ENCODE peak calls at places on chromosomes 3 and 15, in eight cellular contexts. H is stomach, I is transverse colon, M is fibroblast of pulmonary artery, V is HL-60, Z is adrenal gland, P is colonic mucosa, D is AG10803. T is an unnamed sample.

GRCh38 chr3:178352300-178353021 is 183.8 kb upstream of the KCNMB2 start:
- DNase-seq in H (no peak), I (no peak), M (peak), V (no peak), Z (no peak), P (no peak), D (peak), T (peak)

GRCh38 chr3:72317491-72317890 is 530.8 kb downstream of the SHQ1 start:
- DNase-seq in H (peak), I (no peak), M (no peak), V (no peak), Z (no peak), P (no peak), D (peak), T (no peak)

GRCh38 chr3:72996121-72996472 is 514 bp upstream of the PPP4R2 start:
- DNase-seq in H (no peak), I (peak), M (no peak), V (no peak), Z (no peak), P (peak), D (no peak), T (no peak)

GRCh38 chr15:85312925-85313324 is 67.5 kb upstream of the AKAP13 start:
- DNase-seq in H (no peak), I (no peak), M (peak), V (no peak), Z (no peak), P (no peak), D (peak), T (no peak)

GRCh38 chr3:134249935-134250716 is 533 bp downstream of the RYK start:
- DNase-seq in H (peak), I (peak), M (peak), V (no peak), Z (peak), P (peak), D (peak), T (no peak)

GRCh38 chr3:121436641-121437040 is 109.1 kb downstream of the POLQ start:
- DNase-seq in H (no peak), I (no peak), M (no peak), V (no peak), Z (no peak), P (no peak), D (no peak), T (no peak)

GRCh38 chr15:26848498-26848897 is 18.4 kb upstream of the GABRA5 start:
- DNase-seq in H (no peak), I (no peak), M (no peak), V (no peak), Z (no peak), P (no peak), D (no peak), T (no peak)

GRCh38 chr3:113166719-113167492 is 44.5 kb upstream of the BOC start:
- DNase-seq in H (no peak), I (peak), M (peak), V (no peak), Z (no peak), P (no peak), D (peak), T (peak)

GRCh38 chr3:115760722-115761121 is 137.4 kb downstream of the GAP43 start:
- DNase-seq in H (no peak), I (no peak), M (no peak), V (no peak), Z (no peak), P (no peak), D (no peak), T (no peak)

GRCh38 chr15:98524838-98525540 is 123.3 kb upstream of the IGF1R start:
- DNase-seq in H (no peak), I (no peak), M (no peak), V (no peak), Z (no peak), P (no peak), D (no peak), T (no peak)

GRCh38 chr15:41780727-41781126 is 6.4 kb downstream of the MAPKBP1 start:
- DNase-seq in H (no peak), I (no peak), M (no peak), V (no peak), Z (no peak), P (no peak), D (no peak), T (no peak)

GRCh38 chr15:41778503-41778902 is 4.2 kb downstream of the MAPKBP1 start:
- DNase-seq in H (no peak), I (no peak), M (peak), V (no peak), Z (no peak), P (no peak), D (no peak), T (no peak)

GRCh38 chr15:41782486-41783271 is 8.4 kb downstream of the MAPKBP1 start:
- DNase-seq in H (no peak), I (no peak), M (no peak), V (no peak), Z (no peak), P (no peak), D (no peak), T (no peak)

GRCh38 chr15:41779662-41780157 is 5.4 kb downstream of the MAPKBP1 start:
- DNase-seq in H (no peak), I (no peak), M (no peak), V (no peak), Z (no peak), P (no peak), D (no peak), T (no peak)

GRCh38 chr15:41780266-41780665 is 6.0 kb downstream of the MAPKBP1 start:
- DNase-seq in H (no peak), I (no peak), M (no peak), V (no peak), Z (no peak), P (no peak), D (no peak), T (no peak)
- H3K4me3 ChIP-seq in H (no peak), I (no peak), M (no peak), V (no peak), Z (no peak), P (no peak), D (no peak), T (no peak)

GRCh38 chr3:54835701-54836100 is 92.2 kb downstream of the LRTM1 start:
- DNase-seq in H (no peak), I (no peak), M (no peak), V (no peak), Z (no peak), P (no peak), D (no peak), T (no peak)

GRCh38 chr3:54843352-54843751 is 84.5 kb downstream of the LRTM1 start:
- DNase-seq in H (no peak), I (no peak), M (no peak), V (no peak), Z (no peak), P (no peak), D (no peak), T (no peak)

GRCh38 chr3:54841461-54841860 is 86.4 kb downstream of the LRTM1 start:
- DNase-seq in H (no peak), I (no peak), M (no peak), V (no peak), Z (no peak), P (no peak), D (no peak), T (no peak)

GRCh38 chr3:54836876-54837275 is 91.0 kb downstream of the LRTM1 start:
- DNase-seq in H (no peak), I (no peak), M (no peak), V (no peak), Z (no peak), P (no peak), D (no peak), T (no peak)

GRCh38 chr3:54837964-54838363 is 89.9 kb downstream of the LRTM1 start:
- DNase-seq in H (no peak), I (no peak), M (peak), V (no peak), Z (no peak), P (no peak), D (peak), T (no peak)
- TF ChIP-seq CTCF in H (no peak), I (no peak), M (peak), V (no peak), Z (no peak), P (no peak), D (peak), T (peak)

DNA sequence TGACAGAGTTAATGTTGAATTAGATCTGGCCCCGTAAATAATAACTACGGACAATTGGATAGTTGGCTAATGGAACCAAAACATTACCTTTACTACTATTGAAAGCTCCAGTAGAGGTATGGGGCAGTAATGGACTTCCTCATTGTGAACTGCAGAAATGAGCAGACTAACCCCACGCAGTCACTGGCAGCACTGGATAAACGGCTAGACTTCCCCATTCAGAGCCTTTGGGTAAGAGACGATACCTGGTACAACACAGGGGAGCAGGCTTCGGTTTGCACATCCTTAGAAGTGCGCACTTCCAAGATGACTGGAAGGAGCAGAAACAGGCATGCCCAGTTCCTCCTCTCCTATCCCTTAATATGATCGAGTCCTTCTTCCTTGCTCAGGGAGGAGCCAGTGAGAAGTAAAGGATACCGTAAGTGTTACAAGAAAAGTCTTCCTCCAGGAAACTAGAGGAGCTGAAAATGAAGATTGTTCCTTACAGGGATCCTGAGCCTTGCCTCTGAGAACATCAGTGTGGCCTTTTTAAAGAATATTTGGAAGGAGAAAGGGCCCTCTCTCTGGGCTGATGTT is 100.5 kb upstream of the NECTIN3 start:
- DNase-seq in H (no peak), I (no peak), M (no peak), V (no peak), Z (no peak), P (no peak), D (no peak), T (no peak)
- H3K4me3 ChIP-seq in H (no peak), I (no peak), M (no peak), V (no peak), Z (no peak), P (no peak), D (no peak), T (no peak)

GRCh38 chr15:63895194-63895593 is 61.4 kb upstream of the HERC1 start:
- DNase-seq in H (no peak), I (no peak), M (no peak), V (no peak), Z (no peak), P (no peak), D (no peak), T (no peak)

GRCh38 chr15:63892794-63893441 is 59.2 kb upstream of the HERC1 start:
- DNase-seq in H (peak), I (peak), M (no peak), V (peak), Z (no peak), P (peak), D (no peak), T (no peak)

GRCh38 chr15:63895787-63896218 is 62.1 kb upstream of the HERC1 start:
- DNase-seq in H (no peak), I (no peak), M (no peak), V (no peak), Z (no peak), P (no peak), D (no peak), T (no peak)

GRCh38 chr15:63893866-63894661 is 60.3 kb upstream of the HERC1 start:
- DNase-seq in H (no peak), I (no peak), M (no peak), V (no peak), Z (no peak), P (no peak), D (no peak), T (no peak)

GRCh38 chr15:63894662-63894949 is 60.9 kb upstream of the HERC1 start:
- DNase-seq in H (no peak), I (no peak), M (no peak), V (no peak), Z (no peak), P (no peak), D (no peak), T (no peak)
- TF ChIP-seq CTCF in H (no peak), I (no peak), M (no peak), V (no peak), Z (no peak), P (no peak), D (no peak), T (no peak)

GRCh38 chr3:37941608-37942540 is 48.7 kb upstream of the VILL start:
- DNase-seq in H (no peak), I (peak), M (no peak), V (no peak), Z (no peak), P (no peak), D (no peak), T (no peak)
- H3K4me3 ChIP-seq in H (no peak), I (no peak), M (no peak), V (no peak), Z (no peak), P (no peak), D (no peak), T (no peak)

DNA sequence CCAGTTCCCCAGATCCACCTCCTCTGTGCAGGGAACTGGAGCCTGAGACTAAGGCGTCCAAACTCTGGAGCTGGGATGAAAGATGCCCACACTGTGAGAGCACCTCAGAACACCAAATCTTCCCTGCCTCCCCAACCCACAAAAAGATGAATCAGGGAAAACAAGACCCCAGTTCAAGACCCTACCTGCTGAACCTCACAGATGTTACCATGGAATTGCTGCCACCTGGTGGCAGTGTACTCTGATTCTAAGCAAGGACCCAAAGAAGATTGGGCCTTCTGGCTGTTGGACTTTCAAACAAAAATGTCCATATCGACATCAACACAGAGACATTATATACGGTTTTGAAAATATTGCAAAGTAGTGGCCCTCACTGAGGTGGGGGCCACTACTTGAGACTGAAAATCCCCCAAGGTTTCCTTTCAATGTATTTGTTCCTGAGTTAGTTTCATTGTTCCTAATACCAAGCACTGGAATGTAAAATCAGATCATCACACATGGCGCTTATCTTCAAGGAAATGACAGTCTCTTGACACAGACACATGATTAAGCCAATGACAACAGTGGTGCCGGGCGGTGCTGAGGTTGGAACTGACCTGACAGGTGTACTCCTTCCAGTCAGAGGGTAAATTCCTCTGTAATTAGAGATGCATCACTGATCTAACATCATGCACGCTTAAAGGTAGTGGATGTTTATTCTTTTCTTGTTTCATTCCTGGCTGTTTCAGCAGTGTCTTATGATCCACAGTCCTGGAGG is 67.6 kb downstream of the SLC6A11 start:
- DNase-seq in H (no peak), I (no peak), M (peak), V (no peak), Z (no peak), P (no peak), D (no peak), T (no peak)
- TF ChIP-seq CTCF in H (no peak), I (no peak), M (peak), V (peak), Z (peak), P (peak), D (peak), T (peak)

DNA sequence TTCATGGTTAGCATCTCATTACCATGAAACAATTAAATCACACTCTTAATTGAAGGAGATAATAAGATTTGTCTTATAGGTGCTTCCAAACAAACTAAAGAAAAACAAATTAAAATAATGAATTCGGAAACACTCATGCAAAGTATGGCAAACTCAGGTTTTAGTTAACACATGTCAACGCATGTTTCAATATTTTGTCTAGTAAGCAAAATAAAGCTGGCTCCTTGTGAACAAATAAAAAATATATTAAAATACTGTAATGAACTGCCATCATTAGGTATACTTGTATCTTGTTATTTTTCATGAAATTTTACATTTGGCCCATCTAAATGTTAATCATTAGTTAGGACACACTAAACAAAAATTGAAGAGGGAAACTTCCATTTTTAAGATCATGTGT is 519.2 kb downstream of the MECOM start:
- DNase-seq in H (no peak), I (no peak), M (no peak), V (no peak), Z (no peak), P (no peak), D (no peak), T (no peak)
- H3K4me3 ChIP-seq in H (peak), I (peak), M (peak), V (no peak), Z (no peak), P (no peak), D (no peak), T (peak)

T was measured in HFF-Myc.